ENCODE peak calls at places on chromosomes 3 and 15, in six cellular contexts. Q, L, X, T, O and S are unnamed samples.

GRCh38 chr3:101383156-101383575 is 62.8 kb upstream of the IMPG2 start:
- DNase-seq in Q (no peak), L (peak; percentile 17), X (no peak), T (peak; percentile 6), O (no peak), S (peak; percentile 66)

GRCh38 chr3:117793684-117794304 is 1084.2 kb downstream of the TUSC7 start:
- DNase-seq in Q (no peak), L (no peak), X (no peak), T (peak; percentile 4), O (no peak), S (no peak)

GRCh38 chr15:35444557-35445204 is 101.3 kb downstream of the DPH6 start:
- DNase-seq in Q (no peak), L (peak; percentile 73), X (peak; percentile 61), T (peak; percentile 72), O (no peak), S (peak; percentile 70)

GRCh38 chr3:154304116-154304786 is 20.0 kb downstream of the DHX36 start:
- DNase-seq in Q (no peak), L (peak; percentile 12), X (no peak), T (peak; percentile 26), O (no peak), S (peak; percentile 11)

GRCh38 chr3:79354179-79354688 is 413.6 kb downstream of the ROBO1 start:
- DNase-seq in Q (no peak), L (peak; percentile 73), X (no peak), T (no peak), O (no peak), S (no peak)

GRCh38 chr3:152267831-152268500 is 763 bp upstream of the MBNL1 start:
- DNase-seq in Q (no peak), L (peak; percentile 57), X (no peak), T (no peak), O (no peak), S (no peak)

GRCh38 chr15:61228025-61228901 is 839 bp downstream of the RORA start:
- DNase-seq in Q (no peak), L (peak; percentile 33), X (peak; percentile 24), T (peak; percentile 40), O (peak; percentile 23), S (peak; percentile 27)

GRCh38 chr15:64618569-64618968 is 156.8 kb downstream of the RBPMS2 start:
- DNase-seq in Q (no peak), L (no peak), X (no peak), T (no peak), O (no peak), S (no peak)

GRCh38 chr3:46700772-46701171 is 420 bp upstream of the TMIE start:
- DNase-seq in Q (peak; percentile 63), L (no peak), X (no peak), T (no peak), O (peak; percentile 67), S (no peak)

GRCh38 chr3:106013971-106014370 is 145.2 kb upstream of the CBLB start:
- DNase-seq in Q (no peak), L (peak; percentile 66), X (peak; percentile 76), T (peak; percentile 99), O (no peak), S (peak; percentile 90)

GRCh38 chr3:97863025-97863424 is 41.2 kb downstream of the CRYBG3 start:
- DNase-seq in Q (no peak), L (peak; percentile 4), X (peak; percentile 27), T (peak; percentile 24), O (no peak), S (no peak)

GRCh38 chr15:73924258-73924921 is 1.9 kb upstream of the LOXL1 start:
- DNase-seq in Q (no peak), L (peak; percentile 91), X (peak; percentile 90), T (peak; percentile 91), O (no peak), S (peak; percentile 76)

GRCh38 chr15:94984886-94985285 is 753.5 kb downstream of the MCTP2 start:
- DNase-seq in Q (no peak), L (no peak), X (no peak), T (no peak), O (no peak), S (no peak)

GRCh38 chr15:78130466-78131294 is 565 bp downstream of the CIB2 start:
- DNase-seq in Q (peak; percentile 33), L (no peak), X (no peak), T (no peak), O (no peak), S (no peak)

GRCh38 chr3:156795890-156796451 is 30.2 kb upstream of the LEKR1 start:
- DNase-seq in Q (no peak), L (no peak), X (peak; percentile 59), T (peak; percentile 84), O (no peak), S (peak; percentile 42)

GRCh38 chr3:150248116-150248864 is 159.8 kb upstream of the TSC22D2 start:
- DNase-seq in Q (no peak), L (peak; percentile 81), X (peak; percentile 95), T (peak; percentile 48), O (no peak), S (peak; percentile 92)

GRCh38 chr3:139185482-139185881 is 140.8 kb upstream of the PRR23C start:
- DNase-seq in Q (no peak), L (no peak), X (no peak), T (no peak), O (no peak), S (no peak)

GRCh38 chr3:50138266-50139230 is 16.6 kb upstream of the SEMA3F start:
- DNase-seq in Q (no peak), L (peak; percentile 64), X (no peak), T (no peak), O (no peak), S (no peak)

GRCh38 chr15:40694706-40695468 is at the start of gene RAD51:
- DNase-seq in Q (peak; percentile 93), L (peak; percentile 96), X (peak; percentile 95), T (peak; percentile 92), O (peak; percentile 91), S (peak; percentile 95)
- TF ChIP-seq CTCF in Q (no peak), L (no peak), X (no peak), T (no peak), O (no peak), S (no peak)

DNA sequence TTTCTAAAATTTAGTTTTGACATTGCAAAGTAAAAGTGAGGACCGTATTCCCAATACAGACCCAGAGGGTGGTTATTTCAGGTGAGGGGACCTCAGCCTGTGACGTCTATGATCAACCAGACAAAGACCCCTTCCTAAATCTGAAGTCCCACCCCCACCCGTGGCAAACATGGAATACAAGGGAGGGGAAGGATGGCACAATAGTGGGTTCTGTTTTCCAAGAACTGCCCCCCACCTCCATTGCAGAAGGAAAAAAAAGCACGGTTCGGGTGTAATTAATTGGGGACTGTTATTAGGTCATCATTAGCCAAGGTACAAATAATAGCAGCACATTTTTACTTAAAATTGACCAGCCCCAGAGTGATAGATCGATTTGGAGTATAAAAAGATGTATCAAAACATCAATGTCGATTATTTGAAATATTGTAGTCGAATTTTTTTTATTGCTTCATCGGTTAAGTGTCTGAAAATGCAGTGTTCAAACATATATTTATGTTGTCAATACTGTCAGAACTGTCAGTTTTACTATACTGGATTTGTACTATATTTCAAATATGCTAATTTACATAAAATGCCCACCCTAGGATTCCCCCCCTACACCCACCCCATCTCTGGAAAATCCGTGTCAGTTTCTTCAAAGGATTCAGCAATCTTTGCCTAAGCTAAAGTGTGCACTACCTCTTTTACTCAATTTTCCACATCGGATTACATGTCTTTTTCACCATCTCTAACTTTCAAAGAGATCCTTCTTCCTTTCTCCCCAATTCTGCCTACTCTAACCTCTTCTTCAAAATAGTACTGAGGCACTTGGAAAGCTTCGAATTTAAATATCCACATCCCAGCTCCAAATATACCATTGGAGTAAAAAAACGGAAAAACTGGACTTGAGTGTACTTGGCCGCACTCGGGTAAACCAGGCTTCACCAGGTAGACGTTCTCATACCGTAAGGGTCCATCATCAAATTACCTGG is 7.7 kb upstream of the MEIS2 start:
- DNase-seq in Q (no peak), L (no peak), X (no peak), T (no peak), O (no peak), S (peak; percentile 7)
- H3K4me3 ChIP-seq in Q (no peak overlapping the region), L (no peak overlapping the region), X (no peak overlapping the region), T (peak overlapping the region; percentile 45), O (no peak overlapping the region), S (no peak overlapping the region)

GRCh38 chr3:55647086-55647485 is 160.0 kb upstream of the WNT5A start:
- DNase-seq in Q (no peak), L (no peak), X (no peak), T (no peak), O (no peak), S (no peak)

GRCh38 chr3:55648591-55649318 is 161.6 kb upstream of the WNT5A start:
- DNase-seq in Q (no peak), L (no peak), X (no peak), T (no peak), O (no peak), S (no peak)

GRCh38 chr3:55647675-55648074 is 160.6 kb upstream of the WNT5A start:
- DNase-seq in Q (no peak), L (no peak), X (no peak), T (no peak), O (no peak), S (no peak)

GRCh38 chr3:55645406-55645805 is 158.3 kb upstream of the WNT5A start:
- DNase-seq in Q (no peak), L (no peak), X (no peak), T (no peak), O (no peak), S (no peak)

DNA sequence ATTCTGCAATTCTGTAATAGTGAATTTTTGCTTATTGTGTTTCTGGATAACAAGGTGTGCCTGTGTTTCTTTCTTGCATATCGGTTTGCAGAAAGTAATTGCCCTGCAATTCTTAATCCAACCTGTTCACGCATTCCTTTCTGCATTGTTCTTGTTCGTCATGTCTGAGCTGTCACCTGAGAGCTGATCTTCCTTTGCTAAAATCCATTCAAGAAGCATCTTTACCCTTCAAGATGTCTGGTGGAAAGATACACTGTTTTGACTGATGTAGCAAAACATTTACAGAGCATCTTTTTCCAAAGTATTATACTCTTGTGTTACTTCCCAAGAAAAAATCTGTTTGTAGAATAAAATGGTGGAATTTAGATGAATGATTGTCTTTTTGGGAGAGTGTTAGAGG is 159.0 kb upstream of the WNT5A start:
- DNase-seq in Q (no peak), L (no peak), X (no peak), T (no peak), O (no peak), S (no peak)
- TF ChIP-seq CTCF in Q (no peak), L (no peak), X (no peak), T (no peak), O (no peak), S (no peak)

GRCh38 chr15:96336045-96336642 is 5.6 kb downstream of the NR2F2 start:
- DNase-seq in Q (no peak), L (no peak), X (peak; percentile 22), T (peak; percentile 34), O (no peak), S (peak; percentile 69)
- H3K4me3 ChIP-seq in Q (peak overlapping the region; percentile 83), L (peak overlapping the region; percentile 92), X (peak overlapping the region; percentile 99), T (peak overlapping the region; percentile 95), O (peak overlapping the region; percentile 5), S (peak overlapping the region; percentile 90)

DNA sequence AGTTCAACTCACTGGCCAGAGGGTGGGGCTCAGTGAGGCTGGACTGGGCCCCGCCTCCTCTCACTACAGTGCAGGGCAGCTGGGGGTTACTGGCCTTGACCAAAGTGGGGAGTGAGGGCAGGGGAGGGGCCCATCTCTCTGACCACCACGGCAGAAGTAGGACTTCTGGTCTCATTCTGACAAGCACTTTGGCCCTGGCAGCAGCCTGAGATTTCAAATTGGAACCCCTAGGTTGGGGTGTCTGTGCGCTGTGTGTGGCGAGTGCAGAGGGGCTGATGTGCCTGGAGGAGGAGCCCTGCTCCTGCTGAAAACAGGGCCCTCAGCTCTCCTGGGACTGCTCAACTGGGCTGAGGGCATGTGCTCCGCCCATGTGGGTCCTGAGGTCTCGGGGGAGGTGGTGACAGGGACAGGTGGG is 60.3 kb upstream of the RPL32 start:
- DNase-seq in Q (peak; percentile 22), L (no peak), X (no peak), T (no peak), O (peak; percentile 10), S (no peak)
- TF ChIP-seq CTCF in Q (peak; percentile 22), L (no peak), X (peak; percentile 4), T (no peak), O (no peak), S (no peak)

GRCh38 chr3:124034809-124035152 is 42.9 kb upstream of the ROPN1 start:
- DNase-seq in Q (no peak), L (no peak), X (no peak), T (no peak), O (no peak), S (no peak)
- H3K4me3 ChIP-seq in Q (peak overlapping the region; percentile 85), L (peak overlapping the region; percentile 63), X (no peak overlapping the region), T (no peak overlapping the region), O (no peak overlapping the region), S (no peak overlapping the region)